ENCODE peak calls at places on chromosomes 7 and 10, in eight cellular contexts. One of them, this sample, is unnamed.

GRCh38 chr7:91636129-91636724 is 244.3 kb downstream of the MTERF1 start:
- DNase-seq in AG10803: peak
- DNase-seq in activated CD8-positive, alpha-beta T cell treated with anti-CD3 and anti-CD28 coated beads for 36 hours: peak
- DNase-seq in body of pancreas: peak
- DNase-seq in ovary: no peak
- DNase-seq in endothelial cell: peak
- DNase-seq in type B pancreatic cell: no peak
- DNase-seq in uterus: no peak
- DNase-seq in this sample: no peak

GRCh38 chr10:88901610-88902327 is 21.7 kb downstream of the STAMBPL1 start:
- DNase-seq in activated CD8-positive, alpha-beta T cell treated with anti-CD3 and anti-CD28 coated beads for 36 hours: peak
- DNase-seq in endothelial cell: no peak
- DNase-seq in ovary: no peak
- DNase-seq in type B pancreatic cell: no peak
- DNase-seq in AG10803: peak
- DNase-seq in body of pancreas: no peak
- DNase-seq in uterus: no peak
- DNase-seq in this sample: peak

GRCh38 chr7:135232087-135232486 is 1.6 kb upstream of the STRA8 start:
- DNase-seq in type B pancreatic cell: no peak
- DNase-seq in AG10803: no peak
- DNase-seq in uterus: no peak
- DNase-seq in activated CD8-positive, alpha-beta T cell treated with anti-CD3 and anti-CD28 coated beads for 36 hours: no peak
- DNase-seq in ovary: no peak
- DNase-seq in endothelial cell: no peak
- DNase-seq in body of pancreas: no peak
- DNase-seq in this sample: no peak

GRCh38 chr7:17402628-17403278 is 104.3 kb downstream of the AHR start:
- DNase-seq in endothelial cell: no peak
- DNase-seq in activated CD8-positive, alpha-beta T cell treated with anti-CD3 and anti-CD28 coated beads for 36 hours: peak
- DNase-seq in AG10803: no peak
- DNase-seq in uterus: no peak
- DNase-seq in ovary: no peak
- DNase-seq in type B pancreatic cell: no peak
- DNase-seq in body of pancreas: no peak
- DNase-seq in this sample: peak

GRCh38 chr10:92187101-92187500 is 103.8 kb downstream of the CPEB3 start:
- DNase-seq in type B pancreatic cell: no peak
- DNase-seq in endothelial cell: no peak
- DNase-seq in uterus: no peak
- DNase-seq in body of pancreas: no peak
- DNase-seq in ovary: no peak
- DNase-seq in AG10803: no peak
- DNase-seq in activated CD8-positive, alpha-beta T cell treated with anti-CD3 and anti-CD28 coated beads for 36 hours: no peak
- DNase-seq in this sample: no peak

GRCh38 chr7:142385528-142386340 is 127.9 kb upstream of the PRSS58 start:
- DNase-seq in ovary: no peak
- DNase-seq in type B pancreatic cell: no peak
- DNase-seq in body of pancreas: peak
- DNase-seq in endothelial cell: peak
- DNase-seq in AG10803: peak
- DNase-seq in uterus: no peak
- DNase-seq in activated CD8-positive, alpha-beta T cell treated with anti-CD3 and anti-CD28 coated beads for 36 hours: peak
- DNase-seq in this sample: peak

GRCh38 chr7:131727189-131727588 is 170.8 kb upstream of the PODXL start:
- DNase-seq in body of pancreas: no peak
- DNase-seq in AG10803: no peak
- DNase-seq in type B pancreatic cell: peak
- DNase-seq in uterus: no peak
- DNase-seq in ovary: no peak
- DNase-seq in activated CD8-positive, alpha-beta T cell treated with anti-CD3 and anti-CD28 coated beads for 36 hours: no peak
- DNase-seq in endothelial cell: no peak
- DNase-seq in this sample: no peak

GRCh38 chr10:72228318-72228751 is 12.3 kb upstream of the ASCC1 start:
- DNase-seq in activated CD8-positive, alpha-beta T cell treated with anti-CD3 and anti-CD28 coated beads for 36 hours: no peak
- DNase-seq in type B pancreatic cell: no peak
- DNase-seq in endothelial cell: no peak
- DNase-seq in body of pancreas: no peak
- DNase-seq in AG10803: no peak
- DNase-seq in ovary: no peak
- DNase-seq in uterus: no peak
- DNase-seq in this sample: no peak

GRCh38 chr7:81138850-81139249 is 220.0 kb upstream of the SEMA3C start:
- DNase-seq in uterus: no peak
- DNase-seq in ovary: no peak
- DNase-seq in body of pancreas: no peak
- DNase-seq in AG10803: no peak
- DNase-seq in type B pancreatic cell: no peak
- DNase-seq in activated CD8-positive, alpha-beta T cell treated with anti-CD3 and anti-CD28 coated beads for 36 hours: no peak
- DNase-seq in endothelial cell: no peak
- DNase-seq in this sample: no peak

GRCh38 chr7:5625938-5626337 is 155.5 kb downstream of the RNF216 start:
- DNase-seq in activated CD8-positive, alpha-beta T cell treated with anti-CD3 and anti-CD28 coated beads for 36 hours: no peak
- DNase-seq in uterus: no peak
- DNase-seq in body of pancreas: no peak
- DNase-seq in type B pancreatic cell: no peak
- DNase-seq in endothelial cell: no peak
- DNase-seq in AG10803: peak
- DNase-seq in ovary: no peak
- DNase-seq in this sample: no peak

GRCh38 chr10:104309980-104310978 is 28.0 kb downstream of the ITPRIP start:
- DNase-seq in type B pancreatic cell: no peak
- DNase-seq in ovary: peak
- DNase-seq in body of pancreas: no peak
- DNase-seq in AG10803: peak
- DNase-seq in endothelial cell: no peak
- DNase-seq in uterus: no peak
- DNase-seq in activated CD8-positive, alpha-beta T cell treated with anti-CD3 and anti-CD28 coated beads for 36 hours: no peak
- DNase-seq in this sample: no peak

GRCh38 chr7:155188821-155189599 is 108.7 kb upstream of the INSIG1 start:
- DNase-seq in endothelial cell: no peak
- DNase-seq in activated CD8-positive, alpha-beta T cell treated with anti-CD3 and anti-CD28 coated beads for 36 hours: no peak
- DNase-seq in type B pancreatic cell: no peak
- DNase-seq in uterus: no peak
- DNase-seq in ovary: no peak
- DNase-seq in body of pancreas: no peak
- DNase-seq in AG10803: peak
- DNase-seq in this sample: no peak

GRCh38 chr10:85646312-85646711 is 720.3 kb downstream of the GRID1 start:
- DNase-seq in uterus: no peak
- DNase-seq in AG10803: peak
- DNase-seq in type B pancreatic cell: no peak
- DNase-seq in activated CD8-positive, alpha-beta T cell treated with anti-CD3 and anti-CD28 coated beads for 36 hours: no peak
- DNase-seq in body of pancreas: no peak
- DNase-seq in endothelial cell: no peak
- DNase-seq in ovary: no peak
- DNase-seq in this sample: no peak

GRCh38 chr7:64876792-64877713 is 26.0 kb upstream of the ZNF273 start:
- DNase-seq in activated CD8-positive, alpha-beta T cell treated with anti-CD3 and anti-CD28 coated beads for 36 hours: peak
- DNase-seq in ovary: no peak
- DNase-seq in type B pancreatic cell: peak
- DNase-seq in endothelial cell: peak
- DNase-seq in AG10803: no peak
- DNase-seq in uterus: no peak
- DNase-seq in body of pancreas: peak
- DNase-seq in this sample: peak

GRCh38 chr7:25632616-25633015 is 404.3 kb upstream of the NPVF start:
- DNase-seq in uterus: no peak
- DNase-seq in endothelial cell: no peak
- DNase-seq in body of pancreas: no peak
- DNase-seq in type B pancreatic cell: no peak
- DNase-seq in AG10803: no peak
- DNase-seq in ovary: no peak
- DNase-seq in activated CD8-positive, alpha-beta T cell treated with anti-CD3 and anti-CD28 coated beads for 36 hours: no peak
- DNase-seq in this sample: no peak

GRCh38 chr10:130038019-130038555 is 72.5 kb downstream of the C10orf143 start:
- DNase-seq in ovary: no peak
- DNase-seq in endothelial cell: no peak
- DNase-seq in type B pancreatic cell: no peak
- DNase-seq in activated CD8-positive, alpha-beta T cell treated with anti-CD3 and anti-CD28 coated beads for 36 hours: no peak
- DNase-seq in uterus: no peak
- DNase-seq in body of pancreas: peak
- DNase-seq in AG10803: no peak
- DNase-seq in this sample: no peak

GRCh38 chr7:51256244-51256781 is 60.3 kb downstream of the COBL start:
- DNase-seq in ovary: no peak
- DNase-seq in uterus: no peak
- DNase-seq in AG10803: no peak
- DNase-seq in type B pancreatic cell: no peak
- DNase-seq in endothelial cell: no peak
- DNase-seq in activated CD8-positive, alpha-beta T cell treated with anti-CD3 and anti-CD28 coated beads for 36 hours: no peak
- DNase-seq in body of pancreas: no peak
- DNase-seq in this sample: no peak

GRCh38 chr7:116249969-116250553 is 39.7 kb downstream of the TES start:
- DNase-seq in body of pancreas: no peak
- DNase-seq in endothelial cell: peak
- DNase-seq in ovary: no peak
- DNase-seq in AG10803: peak
- DNase-seq in uterus: no peak
- DNase-seq in type B pancreatic cell: no peak
- DNase-seq in activated CD8-positive, alpha-beta T cell treated with anti-CD3 and anti-CD28 coated beads for 36 hours: peak
- DNase-seq in this sample: no peak
- TF ChIP-seq CTCF in body of pancreas: no peak
- TF ChIP-seq CTCF in endothelial cell: peak
- TF ChIP-seq CTCF in ovary: no peak
- TF ChIP-seq CTCF in AG10803: peak
- TF ChIP-seq CTCF in uterus: peak
- TF ChIP-seq CTCF in type B pancreatic cell: peak
- TF ChIP-seq CTCF in activated CD8-positive, alpha-beta T cell treated with anti-CD3 and anti-CD28 coated beads for 36 hours: peak
- TF ChIP-seq CTCF in this sample: no peak

GRCh38 chr10:43689618-43689954 is 40.9 kb upstream of the ZNF32 start:
- DNase-seq in AG10803: peak
- DNase-seq in body of pancreas: peak
- DNase-seq in type B pancreatic cell: no peak
- DNase-seq in endothelial cell: peak
- DNase-seq in ovary: peak
- DNase-seq in activated CD8-positive, alpha-beta T cell treated with anti-CD3 and anti-CD28 coated beads for 36 hours: peak
- DNase-seq in uterus: peak
- DNase-seq in this sample: peak

GRCh38 chr10:43693602-43694001 is 44.9 kb upstream of the ZNF32 start:
- DNase-seq in uterus: no peak
- DNase-seq in ovary: no peak
- DNase-seq in endothelial cell: no peak
- DNase-seq in activated CD8-positive, alpha-beta T cell treated with anti-CD3 and anti-CD28 coated beads for 36 hours: no peak
- DNase-seq in body of pancreas: no peak
- DNase-seq in AG10803: no peak
- DNase-seq in type B pancreatic cell: no peak
- DNase-seq in this sample: no peak

GRCh38 chr10:43692051-43692825 is 43.6 kb upstream of the ZNF32 start:
- DNase-seq in ovary: no peak
- DNase-seq in uterus: no peak
- DNase-seq in type B pancreatic cell: no peak
- DNase-seq in activated CD8-positive, alpha-beta T cell treated with anti-CD3 and anti-CD28 coated beads for 36 hours: no peak
- DNase-seq in body of pancreas: no peak
- DNase-seq in AG10803: peak
- DNase-seq in endothelial cell: no peak
- DNase-seq in this sample: no peak

GRCh38 chr10:43689955-43690771 is 41.5 kb upstream of the ZNF32 start:
- DNase-seq in body of pancreas: peak
- DNase-seq in uterus: peak
- DNase-seq in ovary: peak
- DNase-seq in AG10803: peak
- DNase-seq in type B pancreatic cell: peak
- DNase-seq in activated CD8-positive, alpha-beta T cell treated with anti-CD3 and anti-CD28 coated beads for 36 hours: peak
- DNase-seq in endothelial cell: peak
- DNase-seq in this sample: peak

DNA sequence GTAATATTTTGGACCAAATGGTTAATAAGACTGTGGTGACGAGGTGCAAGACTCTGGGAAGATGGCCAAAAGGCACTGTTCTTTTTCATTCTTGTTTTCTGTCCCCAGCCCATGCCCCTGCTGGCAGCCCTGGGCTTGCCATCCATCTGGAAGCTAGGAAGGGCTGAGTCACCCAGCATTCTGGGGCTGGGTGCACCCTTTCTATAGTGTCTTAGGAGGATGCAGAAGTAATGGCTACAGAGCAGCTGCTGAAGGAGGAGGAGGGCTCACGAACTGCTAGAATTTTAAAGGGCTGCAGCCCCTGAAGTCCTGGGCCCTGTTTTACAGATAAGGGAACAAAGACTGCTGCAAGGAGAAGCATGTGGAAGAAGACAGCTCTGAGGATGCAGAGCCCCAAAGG is 42.8 kb upstream of the ZNF32 start:
- DNase-seq in activated CD8-positive, alpha-beta T cell treated with anti-CD3 and anti-CD28 coated beads for 36 hours: no peak
- DNase-seq in uterus: no peak
- DNase-seq in endothelial cell: no peak
- DNase-seq in body of pancreas: no peak
- DNase-seq in AG10803: peak
- DNase-seq in type B pancreatic cell: no peak
- DNase-seq in ovary: no peak
- DNase-seq in this sample: no peak
- TF ChIP-seq CTCF in activated CD8-positive, alpha-beta T cell treated with anti-CD3 and anti-CD28 coated beads for 36 hours: no peak
- TF ChIP-seq CTCF in uterus: no peak
- TF ChIP-seq CTCF in endothelial cell: no peak
- TF ChIP-seq CTCF in body of pancreas: no peak
- TF ChIP-seq CTCF in AG10803: peak
- TF ChIP-seq CTCF in type B pancreatic cell: no peak
- TF ChIP-seq CTCF in ovary: no peak
- TF ChIP-seq CTCF in this sample: no peak

GRCh38 chr10:6203331-6204062 is 765 bp downstream of the PFKFB3 start:
- DNase-seq in endothelial cell: peak
- DNase-seq in uterus: peak
- DNase-seq in activated CD8-positive, alpha-beta T cell treated with anti-CD3 and anti-CD28 coated beads for 36 hours: no peak
- DNase-seq in ovary: peak
- DNase-seq in body of pancreas: peak
- DNase-seq in AG10803: peak
- DNase-seq in type B pancreatic cell: peak
- DNase-seq in this sample: peak
- TF ChIP-seq CTCF in endothelial cell: no peak
- TF ChIP-seq CTCF in uterus: peak
- TF ChIP-seq CTCF in activated CD8-positive, alpha-beta T cell treated with anti-CD3 and anti-CD28 coated beads for 36 hours: peak
- TF ChIP-seq CTCF in ovary: peak
- TF ChIP-seq CTCF in body of pancreas: no peak
- TF ChIP-seq CTCF in AG10803: no peak
- TF ChIP-seq CTCF in type B pancreatic cell: peak
- TF ChIP-seq CTCF in this sample: peak

DNA sequence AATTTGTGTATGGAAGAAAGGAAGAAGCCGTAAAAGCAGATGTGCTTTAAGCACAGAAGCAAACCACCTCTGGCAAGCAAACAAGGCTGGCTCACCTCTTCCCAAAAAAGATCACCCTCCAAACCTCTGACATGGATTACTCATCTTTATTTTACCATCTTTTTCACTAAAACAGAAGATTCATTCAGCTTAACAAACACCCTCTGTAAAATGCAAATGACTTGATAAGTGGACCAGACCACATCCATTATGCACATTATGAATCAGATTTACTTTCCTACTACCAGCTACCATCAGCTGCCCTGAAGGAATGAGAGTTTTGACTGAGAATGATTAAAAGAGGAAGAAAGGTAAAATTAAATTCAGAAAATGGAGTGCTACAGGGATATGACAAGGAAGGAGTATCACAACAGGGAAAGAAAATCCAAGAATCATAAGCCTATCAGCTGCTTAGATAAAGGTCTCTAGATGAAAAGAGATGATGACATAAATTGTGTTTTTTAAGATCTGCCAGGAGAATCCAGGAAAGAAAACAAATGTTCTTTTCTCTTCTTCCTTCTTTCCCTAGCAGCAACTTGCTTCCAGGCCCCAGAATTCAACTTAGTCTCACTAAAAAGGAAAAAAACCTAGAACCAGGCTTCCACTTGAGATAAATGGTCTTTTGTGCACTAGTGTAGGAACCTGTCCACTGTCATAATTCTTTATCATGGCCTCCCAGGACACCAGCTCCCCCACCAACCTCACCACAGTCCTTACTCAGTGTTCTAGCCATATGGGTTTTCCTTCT is 47.4 kb downstream of the JAZF1 start:
- DNase-seq in body of pancreas: no peak
- DNase-seq in AG10803: no peak
- DNase-seq in endothelial cell: no peak
- DNase-seq in uterus: no peak
- DNase-seq in ovary: no peak
- DNase-seq in type B pancreatic cell: no peak
- DNase-seq in activated CD8-positive, alpha-beta T cell treated with anti-CD3 and anti-CD28 coated beads for 36 hours: no peak
- DNase-seq in this sample: no peak
- TF ChIP-seq CTCF in body of pancreas: no peak
- TF ChIP-seq CTCF in AG10803: no peak
- TF ChIP-seq CTCF in endothelial cell: no peak
- TF ChIP-seq CTCF in uterus: no peak
- TF ChIP-seq CTCF in ovary: no peak
- TF ChIP-seq CTCF in type B pancreatic cell: no peak
- TF ChIP-seq CTCF in activated CD8-positive, alpha-beta T cell treated with anti-CD3 and anti-CD28 coated beads for 36 hours: no peak
- TF ChIP-seq CTCF in this sample: no peak